ENCODE peak calls at places on chromosomes 7 and 10, in seven cellular contexts. S is HFFc6, X is neural crest cell, M is heart left ventricle, K is keratinocyte, R is fibroblast of mammary gland, N is IMR-90. V is an unnamed sample.
A peak's percentile ranks its signal among the peaks of the same experiment; 100 is the strongest.

GRCh38 chr10:3258291-3258848 is 85.8 kb upstream of the PITRM1 start:
- DNase-seq in S (no peak), X (no peak), M (no peak), K (no peak), R (no peak), N (no peak), V (no peak)

GRCh38 chr10:117439243-117439912 is 64.1 kb upstream of the PDZD8 start:
- DNase-seq in S (peak; percentile 91), X (no peak), M (no peak), K (peak; percentile 98), R (peak; percentile 99), N (peak; percentile 13), V (no peak)

GRCh38 chr10:132703305-132704007 is 82.5 kb downstream of the NKX6-2 start:
- DNase-seq in S (no peak), X (no peak), M (peak; percentile 30), K (no peak), R (no peak), N (no peak), V (peak; percentile 21)

GRCh38 chr10:5376450-5376849 is 11.7 kb downstream of the UCN3 start:
- DNase-seq in S (no peak), X (no peak), M (no peak), K (no peak), R (no peak), N (no peak), V (no peak)

GRCh38 chr10:119654540-119654939 is 3.4 kb downstream of the BAG3 start:
- DNase-seq in S (no peak), X (no peak), M (no peak), K (no peak), R (no peak), N (no peak), V (peak; percentile 77)

GRCh38 chr10:113108948-113109347 is 158.9 kb downstream of the TCF7L2 start:
- DNase-seq in S (no peak), X (no peak), M (no peak), K (no peak), R (no peak), N (no peak), V (no peak)

GRCh38 chr7:15225981-15226380 is 323.4 kb upstream of the DGKB start:
- DNase-seq in S (no peak), X (no peak), M (no peak), K (no peak), R (no peak), N (no peak), V (no peak)

GRCh38 chr7:42947531-42947930 is 15.4 kb downstream of the MRPL32 start:
- DNase-seq in S (no peak), X (no peak), M (no peak), K (no peak), R (no peak), N (no peak), V (no peak)

GRCh38 chr10:98029149-98030092 is 1.0 kb downstream of the CRTAC1 start:
- DNase-seq in S (no peak), X (no peak), M (no peak), K (no peak), R (no peak), N (no peak), V (no peak)

GRCh38 chr7:151400626-151401315 is 9.1 kb downstream of the WDR86 start:
- DNase-seq in S (no peak), X (no peak), M (no peak), K (no peak), R (no peak), N (no peak), V (peak; percentile 28)

GRCh38 chr10:110209926-110210662 is 2.7 kb downstream of the MXI1 start:
- DNase-seq in S (peak; percentile 28), X (peak; percentile 28), M (peak; percentile 81), K (no peak), R (peak; percentile 14), N (peak; percentile 29), V (peak; percentile 69)

GRCh38 chr10:29304259-29305030 is 15.6 kb downstream of the LYZL1 start:
- DNase-seq in S (peak; percentile 59), X (peak; percentile 60), M (no peak), K (no peak), R (peak; percentile 73), N (peak; percentile 70), V (no peak)

GRCh38 chr10:7659560-7659959 is 7.2 kb downstream of the ITIH5 start:
- DNase-seq in S (no peak), X (no peak), M (no peak), K (no peak), R (no peak), N (no peak), V (no peak)

GRCh38 chr7:115354925-115355324 is 433.0 kb downstream of the MDFIC start:
- DNase-seq in S (no peak), X (no peak), M (no peak), K (no peak), R (no peak), N (no peak), V (no peak)

GRCh38 chr7:115357213-115357999 is 435.5 kb downstream of the MDFIC start:
- DNase-seq in S (peak; percentile 86), X (no peak), M (no peak), K (no peak), R (peak; percentile 98), N (peak; percentile 94), V (no peak)

GRCh38 chr7:115359919-115360318 is 438.0 kb downstream of the MDFIC start:
- DNase-seq in S (no peak), X (no peak), M (no peak), K (no peak), R (peak; percentile 57), N (peak; percentile 33), V (no peak)

GRCh38 chr7:115359119-115359518 is 437.2 kb downstream of the MDFIC start:
- DNase-seq in S (no peak), X (no peak), M (no peak), K (no peak), R (no peak), N (no peak), V (no peak)

GRCh38 chr7:115356139-115356746 is 434.3 kb downstream of the MDFIC start:
- DNase-seq in S (no peak), X (no peak), M (no peak), K (no peak), R (peak; percentile 44), N (peak; percentile 44), V (no peak)
- TF ChIP-seq CTCF in S (peak; percentile 87), X (peak; percentile 74), M (peak; percentile 26), K (peak; percentile 37), R (peak; percentile 57), N (peak; percentile 48), V (peak; percentile 29)

GRCh38 chr7:137386966-137387365 is 43.4 kb upstream of the PTN start:
- DNase-seq in S (no peak), X (no peak), M (no peak), K (no peak), R (no peak), N (no peak), V (no peak)
- TF ChIP-seq CTCF in S (no peak), X (no peak), M (no peak), K (no peak), R (no peak), N (no peak), V (no peak)

GRCh38 chr10:25071227-25071626 is 54.8 kb downstream of the THNSL1 start:
- DNase-seq in S (no peak), X (no peak), M (no peak), K (no peak), R (no peak), N (no peak), V (no peak)

GRCh38 chr10:25078659-25079429 is 62.4 kb downstream of the THNSL1 start:
- DNase-seq in S (peak; percentile 22), X (no peak), M (no peak), K (no peak), R (no peak), N (no peak), V (no peak)

GRCh38 chr10:25076501-25077197 is 60.2 kb downstream of the THNSL1 start:
- DNase-seq in S (no peak), X (no peak), M (no peak), K (no peak), R (no peak), N (peak; percentile 15), V (no peak)

GRCh38 chr10:25072786-25073185 is 56.4 kb downstream of the THNSL1 start:
- DNase-seq in S (no peak), X (no peak), M (no peak), K (no peak), R (no peak), N (no peak), V (no peak)

GRCh38 chr10:25075825-25076224 is 59.4 kb downstream of the THNSL1 start:
- DNase-seq in S (no peak), X (no peak), M (no peak), K (no peak), R (no peak), N (no peak), V (no peak)
- TF ChIP-seq CTCF in S (no peak), X (no peak), M (no peak), K (no peak), R (no peak), N (no peak), V (no peak)

GRCh38 chr7:5477723-5478531 is 54.3 kb upstream of the TNRC18 start:
- DNase-seq in S (no peak), X (peak; percentile 23), M (no peak), K (no peak), R (no peak), N (no peak), V (peak; percentile 66)
- TF ChIP-seq CTCF in S (peak; percentile 54), X (peak; percentile 42), M (peak; percentile 21), K (peak; percentile 27), R (peak; percentile 20), N (peak; percentile 20), V (no peak)

V was measured in lower lobe of right lung.